ENCODE peak calls at places on chromosome 7, in ten cellular contexts. One of them, this sample, is unnamed.

GRCh38 chr7:118476036-118476435 is 251.5 kb downstream of the ANKRD7 start:
- DNase-seq in upper lobe of left lung: no peak
- DNase-seq in pancreas: no peak
- DNase-seq in endothelial cell: no peak
- DNase-seq in Peyer's patch: no peak
- DNase-seq in BJ: no peak
- DNase-seq in kidney: no peak
- DNase-seq in breast epithelium: no peak
- DNase-seq in brain microvascular endothelial cell: no peak
- DNase-seq in left ventricle myocardium inferior: no peak
- DNase-seq in this sample: no peak

GRCh38 chr7:121160150-121161008 is 168.4 kb upstream of the WNT16 start:
- DNase-seq in upper lobe of left lung: no peak
- DNase-seq in pancreas: no peak
- DNase-seq in endothelial cell: no peak
- DNase-seq in Peyer's patch: no peak
- DNase-seq in BJ: no peak
- DNase-seq in kidney: no peak
- DNase-seq in breast epithelium: no peak
- DNase-seq in brain microvascular endothelial cell: no peak
- DNase-seq in left ventricle myocardium inferior: no peak
- DNase-seq in this sample: no peak

GRCh38 chr7:69596723-69597277 is 1.5 kb upstream of the AUTS2 start:
- DNase-seq in upper lobe of left lung: no peak
- DNase-seq in pancreas: no peak
- DNase-seq in endothelial cell: peak; percentile 10
- DNase-seq in Peyer's patch: no peak
- DNase-seq in BJ: no peak
- DNase-seq in kidney: no peak
- DNase-seq in breast epithelium: no peak
- DNase-seq in brain microvascular endothelial cell: no peak
- DNase-seq in left ventricle myocardium inferior: no peak
- DNase-seq in this sample: no peak

GRCh38 chr7:2665359-2665791 is 22.6 kb upstream of the AMZ1 start:
- DNase-seq in upper lobe of left lung: no peak
- DNase-seq in pancreas: no peak
- DNase-seq in endothelial cell: no peak
- DNase-seq in Peyer's patch: no peak
- DNase-seq in BJ: no peak
- DNase-seq in kidney: peak; percentile 58
- DNase-seq in breast epithelium: no peak
- DNase-seq in brain microvascular endothelial cell: no peak
- DNase-seq in left ventricle myocardium inferior: no peak
- DNase-seq in this sample: no peak

GRCh38 chr7:40815512-40815911 is 680.7 kb downstream of the SUGCT start:
- DNase-seq in upper lobe of left lung: no peak
- DNase-seq in pancreas: no peak
- DNase-seq in endothelial cell: no peak
- DNase-seq in Peyer's patch: no peak
- DNase-seq in BJ: no peak
- DNase-seq in kidney: no peak
- DNase-seq in breast epithelium: no peak
- DNase-seq in brain microvascular endothelial cell: no peak
- DNase-seq in left ventricle myocardium inferior: no peak
- DNase-seq in this sample: peak; percentile 75

GRCh38 chr7:70498633-70499032 is 633.3 kb upstream of the GALNT17 start:
- DNase-seq in upper lobe of left lung: no peak
- DNase-seq in pancreas: no peak
- DNase-seq in endothelial cell: no peak
- DNase-seq in Peyer's patch: no peak
- DNase-seq in BJ: no peak
- DNase-seq in kidney: no peak
- DNase-seq in breast epithelium: no peak
- DNase-seq in brain microvascular endothelial cell: no peak
- DNase-seq in left ventricle myocardium inferior: no peak
- DNase-seq in this sample: no peak

GRCh38 chr7:90433221-90433620 is 30.0 kb downstream of the CLDN12 start:
- DNase-seq in upper lobe of left lung: no peak
- DNase-seq in pancreas: no peak
- DNase-seq in endothelial cell: no peak
- DNase-seq in Peyer's patch: no peak
- DNase-seq in BJ: no peak
- DNase-seq in kidney: no peak
- DNase-seq in breast epithelium: no peak
- DNase-seq in brain microvascular endothelial cell: no peak
- DNase-seq in left ventricle myocardium inferior: no peak
- DNase-seq in this sample: no peak

GRCh38 chr7:9645756-9646155 is 1212.3 kb downstream of the NXPH1 start:
- DNase-seq in upper lobe of left lung: no peak
- DNase-seq in pancreas: no peak
- DNase-seq in endothelial cell: no peak
- DNase-seq in Peyer's patch: no peak
- DNase-seq in BJ: no peak
- DNase-seq in kidney: no peak
- DNase-seq in breast epithelium: no peak
- DNase-seq in brain microvascular endothelial cell: no peak
- DNase-seq in left ventricle myocardium inferior: no peak
- DNase-seq in this sample: no peak

GRCh38 chr7:28773423-28774129 is 184.6 kb downstream of the TRIL start:
- DNase-seq in upper lobe of left lung: no peak
- DNase-seq in pancreas: no peak
- DNase-seq in endothelial cell: no peak
- DNase-seq in Peyer's patch: no peak
- DNase-seq in BJ: no peak
- DNase-seq in kidney: no peak
- DNase-seq in breast epithelium: no peak
- DNase-seq in brain microvascular endothelial cell: no peak
- DNase-seq in left ventricle myocardium inferior: no peak
- DNase-seq in this sample: no peak

GRCh38 chr7:103636153-103636552 is 190.1 kb upstream of the SLC26A5 start:
- DNase-seq in upper lobe of left lung: no peak
- DNase-seq in pancreas: no peak
- DNase-seq in endothelial cell: no peak
- DNase-seq in Peyer's patch: no peak
- DNase-seq in BJ: no peak
- DNase-seq in kidney: no peak
- DNase-seq in breast epithelium: no peak
- DNase-seq in brain microvascular endothelial cell: no peak
- DNase-seq in left ventricle myocardium inferior: no peak
- DNase-seq in this sample: peak; percentile 17

GRCh38 chr7:95599069-95599468 is 2.8 kb upstream of the PDK4 start:
- DNase-seq in upper lobe of left lung: no peak
- DNase-seq in pancreas: no peak
- DNase-seq in endothelial cell: no peak
- DNase-seq in Peyer's patch: no peak
- DNase-seq in BJ: no peak
- DNase-seq in kidney: no peak
- DNase-seq in breast epithelium: no peak
- DNase-seq in brain microvascular endothelial cell: no peak
- DNase-seq in left ventricle myocardium inferior: no peak
- DNase-seq in this sample: no peak

GRCh38 chr7:80942261-80943041 is 23.6 kb upstream of the SEMA3C start:
- DNase-seq in upper lobe of left lung: peak; percentile 64
- DNase-seq in pancreas: no peak
- DNase-seq in endothelial cell: no peak
- DNase-seq in Peyer's patch: no peak
- DNase-seq in BJ: peak; percentile 92
- DNase-seq in kidney: peak; percentile 86
- DNase-seq in breast epithelium: peak; percentile 81
- DNase-seq in brain microvascular endothelial cell: peak; percentile 97
- DNase-seq in left ventricle myocardium inferior: peak; percentile 37
- DNase-seq in this sample: peak; percentile 97

GRCh38 chr7:45342236-45342635 is 184.6 kb downstream of the RAMP3 start:
- DNase-seq in upper lobe of left lung: no peak
- DNase-seq in pancreas: no peak
- DNase-seq in endothelial cell: no peak
- DNase-seq in Peyer's patch: no peak
- DNase-seq in BJ: no peak
- DNase-seq in kidney: no peak
- DNase-seq in breast epithelium: no peak
- DNase-seq in brain microvascular endothelial cell: no peak
- DNase-seq in left ventricle myocardium inferior: no peak
- DNase-seq in this sample: no peak

GRCh38 chr7:15555385-15555859 is 6.4 kb downstream of the AGMO start:
- DNase-seq in upper lobe of left lung: no peak
- DNase-seq in pancreas: no peak
- DNase-seq in endothelial cell: no peak
- DNase-seq in Peyer's patch: no peak
- DNase-seq in BJ: no peak
- DNase-seq in kidney: no peak
- DNase-seq in breast epithelium: no peak
- DNase-seq in brain microvascular endothelial cell: peak; percentile 24
- DNase-seq in left ventricle myocardium inferior: no peak
- DNase-seq in this sample: peak; percentile 47
- TF ChIP-seq CTCF in upper lobe of left lung: no peak
- TF ChIP-seq CTCF in pancreas: no peak
- TF ChIP-seq CTCF in endothelial cell: no peak
- TF ChIP-seq CTCF in Peyer's patch: no peak
- TF ChIP-seq CTCF in BJ: peak; percentile 29
- TF ChIP-seq CTCF in kidney: no peak
- TF ChIP-seq CTCF in breast epithelium: no peak
- TF ChIP-seq CTCF in brain microvascular endothelial cell: peak; percentile 54
- TF ChIP-seq CTCF in left ventricle myocardium inferior: peak; percentile 51
- TF ChIP-seq CTCF in this sample: peak; percentile 69

GRCh38 chr7:148209643-148210042 is 380.9 kb upstream of the C7orf33 start:
- DNase-seq in upper lobe of left lung: no peak
- DNase-seq in pancreas: no peak
- DNase-seq in endothelial cell: no peak
- DNase-seq in Peyer's patch: no peak
- DNase-seq in BJ: no peak
- DNase-seq in kidney: no peak
- DNase-seq in breast epithelium: no peak
- DNase-seq in brain microvascular endothelial cell: no peak
- DNase-seq in left ventricle myocardium inferior: no peak
- DNase-seq in this sample: no peak
- TF ChIP-seq CTCF in upper lobe of left lung: no peak
- TF ChIP-seq CTCF in pancreas: no peak
- TF ChIP-seq CTCF in endothelial cell: no peak
- TF ChIP-seq CTCF in Peyer's patch: no peak
- TF ChIP-seq CTCF in BJ: no peak
- TF ChIP-seq CTCF in kidney: no peak
- TF ChIP-seq CTCF in breast epithelium: no peak
- TF ChIP-seq CTCF in brain microvascular endothelial cell: no peak
- TF ChIP-seq CTCF in left ventricle myocardium inferior: no peak
- TF ChIP-seq CTCF in this sample: no peak

GRCh38 chr7:98810166-98810802 is 59.5 kb downstream of the TMEM130 start:
- DNase-seq in upper lobe of left lung: no peak
- DNase-seq in pancreas: no peak
- DNase-seq in endothelial cell: no peak
- DNase-seq in Peyer's patch: no peak
- DNase-seq in BJ: no peak
- DNase-seq in kidney: no peak
- DNase-seq in breast epithelium: no peak
- DNase-seq in brain microvascular endothelial cell: no peak
- DNase-seq in left ventricle myocardium inferior: no peak
- DNase-seq in this sample: no peak

GRCh38 chr7:98811299-98811698 is 58.5 kb downstream of the TMEM130 start:
- DNase-seq in upper lobe of left lung: no peak
- DNase-seq in pancreas: no peak
- DNase-seq in endothelial cell: no peak
- DNase-seq in Peyer's patch: no peak
- DNase-seq in BJ: no peak
- DNase-seq in kidney: no peak
- DNase-seq in breast epithelium: no peak
- DNase-seq in brain microvascular endothelial cell: no peak
- DNase-seq in left ventricle myocardium inferior: no peak
- DNase-seq in this sample: no peak

GRCh38 chr7:98805956-98806838 is 63.6 kb downstream of the TMEM130 start:
- DNase-seq in upper lobe of left lung: no peak
- DNase-seq in pancreas: no peak
- DNase-seq in endothelial cell: no peak
- DNase-seq in Peyer's patch: no peak
- DNase-seq in BJ: no peak
- DNase-seq in kidney: no peak
- DNase-seq in breast epithelium: no peak
- DNase-seq in brain microvascular endothelial cell: no peak
- DNase-seq in left ventricle myocardium inferior: no peak
- DNase-seq in this sample: no peak

GRCh38 chr7:98807306-98807880 is 62.4 kb downstream of the TMEM130 start:
- DNase-seq in upper lobe of left lung: no peak
- DNase-seq in pancreas: no peak
- DNase-seq in endothelial cell: no peak
- DNase-seq in Peyer's patch: no peak
- DNase-seq in BJ: no peak
- DNase-seq in kidney: no peak
- DNase-seq in breast epithelium: no peak
- DNase-seq in brain microvascular endothelial cell: no peak
- DNase-seq in left ventricle myocardium inferior: no peak
- DNase-seq in this sample: no peak

GRCh38 chr7:98808751-98809460 is 60.9 kb downstream of the TMEM130 start:
- DNase-seq in upper lobe of left lung: no peak
- DNase-seq in pancreas: no peak
- DNase-seq in endothelial cell: no peak
- DNase-seq in Peyer's patch: no peak
- DNase-seq in BJ: no peak
- DNase-seq in kidney: no peak
- DNase-seq in breast epithelium: no peak
- DNase-seq in brain microvascular endothelial cell: no peak
- DNase-seq in left ventricle myocardium inferior: no peak
- DNase-seq in this sample: no peak
- TF ChIP-seq CTCF in upper lobe of left lung: no peak
- TF ChIP-seq CTCF in pancreas: no peak
- TF ChIP-seq CTCF in endothelial cell: no peak
- TF ChIP-seq CTCF in Peyer's patch: no peak
- TF ChIP-seq CTCF in BJ: no peak
- TF ChIP-seq CTCF in kidney: no peak
- TF ChIP-seq CTCF in breast epithelium: no peak
- TF ChIP-seq CTCF in brain microvascular endothelial cell: no peak
- TF ChIP-seq CTCF in left ventricle myocardium inferior: no peak
- TF ChIP-seq CTCF in this sample: no peak

DNA sequence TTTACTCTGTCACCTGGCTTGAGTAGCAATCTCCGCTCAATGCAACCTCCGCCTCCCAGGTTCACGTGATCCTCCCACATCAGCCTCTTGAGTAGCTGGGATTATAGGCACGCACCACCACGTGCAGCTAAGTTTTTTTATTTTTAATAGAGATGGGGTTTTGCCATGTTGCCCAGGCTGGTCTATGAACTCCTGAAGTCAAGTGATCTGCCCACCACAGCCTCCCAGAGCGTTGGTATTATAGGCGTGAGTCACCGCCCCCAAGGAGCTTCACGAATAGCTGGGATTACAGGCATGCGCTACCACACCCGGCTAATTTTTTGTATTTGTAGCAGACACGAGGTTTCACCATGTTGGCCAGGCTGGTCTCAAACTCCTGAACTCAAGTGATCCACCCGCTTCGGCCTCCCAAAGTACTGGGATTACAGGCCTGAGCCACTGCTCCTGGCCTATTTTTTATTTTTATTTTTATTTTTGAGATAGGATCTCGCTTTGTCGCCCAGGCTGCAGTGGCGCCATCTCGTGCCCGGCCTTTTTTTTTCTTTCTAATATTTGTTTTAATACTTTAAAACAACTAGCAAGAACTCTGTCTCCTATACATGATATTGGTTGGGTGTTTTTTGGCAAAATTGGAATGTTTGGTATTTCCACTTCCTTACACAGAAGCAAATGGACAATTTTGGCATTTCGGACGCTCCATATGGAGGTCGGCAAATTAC is 1.1 kb downstream of the EFCAB10 start:
- DNase-seq in upper lobe of left lung: no peak
- DNase-seq in pancreas: no peak
- DNase-seq in endothelial cell: no peak
- DNase-seq in Peyer's patch: no peak
- DNase-seq in BJ: no peak
- DNase-seq in kidney: no peak
- DNase-seq in breast epithelium: no peak
- DNase-seq in brain microvascular endothelial cell: no peak
- DNase-seq in left ventricle myocardium inferior: no peak
- DNase-seq in this sample: no peak
- TF ChIP-seq CTCF in upper lobe of left lung: no peak
- TF ChIP-seq CTCF in pancreas: no peak
- TF ChIP-seq CTCF in endothelial cell: no peak
- TF ChIP-seq CTCF in Peyer's patch: no peak
- TF ChIP-seq CTCF in BJ: peak; percentile 12
- TF ChIP-seq CTCF in kidney: no peak
- TF ChIP-seq CTCF in breast epithelium: no peak
- TF ChIP-seq CTCF in brain microvascular endothelial cell: peak; percentile 48
- TF ChIP-seq CTCF in left ventricle myocardium inferior: no peak
- TF ChIP-seq CTCF in this sample: no peak